ENCODE peak calls at places on chromosome 4, in ten cellular contexts. Y is upper lobe of left lung, Q is A549, X is K562, D is GM12878, U is ovary, K is tibial nerve, G is sigmoid colon, B is stomach, E is suprapubic skin. I is an unnamed sample.

GRCh38 chr4:168856312-168856711 is 153.7 kb downstream of the CBR4 start:
- DNase-seq in X (no peak), G (no peak), B (no peak), U (no peak), Q (no peak), E (no peak), Y (no peak), D (no peak), K (no peak), I (no peak)

GRCh38 chr4:54230479-54231418 is 1.7 kb downstream of the PDGFRA start:
- DNase-seq in G (peak; percentile 81), K (no peak), U (peak; percentile 60), E (peak; percentile 86), X (no peak), D (no peak), Y (peak; percentile 80), B (no peak), Q (no peak), I (no peak)

GRCh38 chr4:89837385-89837995 is 529 bp upstream of the SNCA start:
- DNase-seq in B (no peak), U (no peak), K (no peak), X (peak; percentile 6), Q (peak; percentile 5), G (no peak), D (no peak), E (no peak), Y (no peak), I (no peak)

GRCh38 chr4:6724461-6725111 is 8.6 kb downstream of the BLOC1S4 start:
- DNase-seq in X (no peak), E (no peak), U (no peak), Q (no peak), G (no peak), B (no peak), K (no peak), Y (peak; percentile 48), D (no peak), I (no peak)

GRCh38 chr4:14078311-14078710 is 450.8 kb upstream of the BOD1L1 start:
- DNase-seq in U (no peak), K (no peak), B (no peak), E (no peak), Q (no peak), Y (no peak), X (no peak), D (no peak), G (no peak), I (no peak)

GRCh38 chr4:20422398-20422797 is 170.7 kb downstream of the SLIT2 start:
- DNase-seq in B (peak; percentile 56), Y (no peak), Q (no peak), X (peak; percentile 42), E (no peak), K (no peak), U (no peak), D (no peak), G (peak; percentile 67), I (peak; percentile 60)

GRCh38 chr4:14646831-14647230 is 355.4 kb upstream of the CPEB2 start:
- DNase-seq in Y (no peak), D (no peak), G (no peak), K (no peak), U (no peak), B (no peak), E (no peak), Q (no peak), X (no peak), I (no peak)

GRCh38 chr4:186264660-186265059 is 1.3 kb upstream of the F11 start:
- DNase-seq in D (no peak), K (no peak), U (no peak), E (no peak), X (no peak), Y (no peak), Q (no peak), B (no peak), G (no peak), I (no peak)

GRCh38 chr4:38803833-38804653 is 548 bp downstream of the TLR1 start:
- DNase-seq in U (no peak), X (no peak), E (no peak), B (no peak), Q (no peak), Y (no peak), G (no peak), D (peak; percentile 99), K (no peak), I (no peak)

GRCh38 chr4:2291705-2292651 is 30.1 kb upstream of the MXD4 start:
- DNase-seq in G (peak; percentile 61), K (peak; percentile 8), D (no peak), E (peak; percentile 70), B (no peak), Q (no peak), U (peak; percentile 25), Y (peak; percentile 66), X (no peak), I (no peak)

GRCh38 chr4:4860803-4861591 is 1.5 kb downstream of the MSX1 start:
- DNase-seq in Y (peak; percentile 86), Q (no peak), G (no peak), K (no peak), B (no peak), D (no peak), E (no peak), U (no peak), X (no peak), I (no peak)

GRCh38 chr4:172758586-172759340 is 409.8 kb upstream of the GALNT7 start:
- DNase-seq in Q (peak; percentile 21), D (no peak), K (no peak), G (no peak), Y (no peak), E (no peak), U (no peak), B (no peak), X (no peak), I (no peak)

GRCh38 chr4:1755297-1755696 is 34.0 kb downstream of the TACC3 start:
- DNase-seq in Q (no peak), Y (peak; percentile 71), K (no peak), D (no peak), B (no peak), U (no peak), G (no peak), X (no peak), E (no peak), I (no peak)

GRCh38 chr4:91330555-91331137 is 973.1 kb upstream of the GRID2 start:
- DNase-seq in G (no peak), K (no peak), U (no peak), Y (no peak), X (no peak), E (no peak), Q (no peak), B (no peak), D (no peak), I (no peak)

GRCh38 chr4:183182873-183183725 is 84.0 kb downstream of the WWC2 start:
- DNase-seq in D (no peak), G (no peak), U (peak; percentile 47), X (no peak), Q (no peak), B (no peak), Y (no peak), K (no peak), E (no peak), I (no peak)

GRCh38 chr4:65175585-65175984 is 494.7 kb downstream of the EPHA5 start:
- DNase-seq in G (no peak), Y (no peak), X (no peak), B (no peak), E (no peak), D (no peak), U (no peak), Q (no peak), K (no peak), I (no peak)

DNA sequence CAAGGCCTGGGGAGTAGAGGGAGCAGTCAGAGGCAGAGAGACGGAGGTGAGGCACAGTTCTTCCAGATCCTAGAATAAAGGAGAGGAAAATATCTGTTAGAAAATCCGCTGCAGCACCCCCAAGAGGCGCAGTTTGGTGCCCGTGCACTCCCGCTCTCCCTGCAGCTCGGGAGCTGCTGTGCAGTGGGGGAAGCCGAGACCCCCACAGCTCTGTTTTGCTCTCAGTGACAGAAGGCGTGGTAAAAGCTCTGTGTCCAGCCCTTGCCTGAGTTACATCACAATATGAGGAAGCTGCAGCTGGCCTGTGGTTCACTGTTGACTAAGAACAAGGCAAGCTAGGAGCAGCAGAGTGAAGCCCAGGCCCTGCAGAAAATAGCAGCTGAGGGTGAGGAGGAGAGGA is 88.5 kb upstream of the ADRA2C start:
- DNase-seq in K (no peak), U (no peak), E (peak; percentile 47), G (peak; percentile 41), Y (peak; percentile 40), Q (no peak), X (no peak), B (no peak), D (no peak), I (no peak)
- TF ChIP-seq EP300 in K (no peak), U (no peak), E (no peak), G (no peak), Y (no peak), Q (no peak), X (no peak), B (no peak), D (no peak), I (no peak)

GRCh38 chr4:184343400-184344177 is 125.9 kb upstream of the ENPP6 start:
- DNase-seq in Y (peak; percentile 34), K (peak; percentile 34), D (peak; percentile 69), X (peak; percentile 31), Q (peak; percentile 89), G (peak; percentile 88), U (peak; percentile 63), E (peak; percentile 80), B (peak; percentile 77), I (peak; percentile 80)
- TF ChIP-seq POLR2A in Y (no peak), K (no peak), D (peak; percentile 72), X (peak; percentile 35), Q (no peak), G (no peak), U (no peak), E (no peak), B (no peak), I (peak; percentile 75)

GRCh38 chr4:137535718-137536117 is 3.4 kb upstream of the PCDH18 start:
- DNase-seq in D (no peak), X (no peak), B (no peak), E (no peak), Q (no peak), K (no peak), G (no peak), Y (no peak), U (no peak), I (no peak)
- TF ChIP-seq EP300 in D (no peak), X (no peak), B (no peak), E (no peak), Q (no peak), K (no peak), G (no peak), Y (no peak), U (no peak), I (no peak)

DNA sequence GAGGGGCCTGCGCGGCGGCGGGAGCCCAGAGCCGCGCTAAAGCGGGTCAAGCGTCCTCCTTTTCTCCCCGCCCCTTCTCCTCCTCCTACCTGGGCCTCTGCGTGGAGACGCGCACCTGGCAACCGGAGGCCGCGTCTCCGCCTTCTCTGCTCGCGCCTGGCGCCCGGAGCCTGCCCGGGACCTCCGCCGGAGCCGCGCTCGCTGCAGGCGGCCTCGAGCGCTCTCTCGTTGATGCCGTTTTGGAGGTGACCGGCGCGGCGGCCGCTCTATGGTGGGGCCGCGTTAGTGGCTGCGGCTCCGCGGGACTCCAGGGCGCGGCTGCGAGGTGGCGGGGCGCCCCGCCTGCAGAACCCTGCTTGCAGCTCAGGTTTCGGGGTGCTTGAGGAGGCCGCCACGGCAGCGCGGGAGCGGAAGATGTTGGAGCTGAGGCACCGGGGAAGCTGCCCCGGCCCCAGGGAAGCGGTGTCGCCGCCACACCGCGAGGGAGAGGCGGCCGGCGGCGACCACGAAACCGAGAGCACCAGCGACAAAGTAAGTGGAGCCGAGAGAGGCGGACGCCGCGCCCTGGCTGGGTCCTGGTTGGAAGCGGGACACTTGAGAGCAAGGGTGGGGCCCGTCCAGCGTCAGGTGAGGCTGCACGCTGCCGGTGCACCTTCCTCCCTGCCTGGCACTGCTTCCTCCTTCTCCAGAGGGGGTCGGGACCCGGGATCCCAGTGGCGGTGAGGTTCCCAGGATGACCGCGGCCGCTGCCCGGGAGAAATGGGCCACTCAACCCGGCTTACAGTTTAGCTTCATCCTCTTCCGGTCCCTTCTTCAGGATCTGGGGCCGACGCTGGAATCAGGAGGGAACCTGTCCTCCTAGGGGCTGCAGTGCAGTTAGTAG is at the start of gene CDS1:
- DNase-seq in U (peak; percentile 52), K (no peak), Y (peak; percentile 91), G (no peak), Q (peak; percentile 6), X (peak; percentile 16), E (peak; percentile 80), B (peak; percentile 77), D (no peak), I (peak; percentile 84)
- TF ChIP-seq POLR2A in U (no peak), K (no peak), Y (peak; percentile 50), G (no peak), Q (no peak), X (no peak), E (no peak), B (no peak), D (no peak), I (peak; percentile 76)

I was measured in transverse colon.